ENCODE peak calls at places on chromosomes 1 and 21, in ten cellular contexts. One of them, this sample, is unnamed.

GRCh38 chr1:204074274-204075115 is 1.6 kb downstream of the SOX13 start:
- DNase-seq in cardiac muscle cell: peak; percentile 88
- DNase-seq in Caco-2: peak; percentile 75
- DNase-seq in iPS DF 6.9: no peak
- DNase-seq in small intestine: peak; percentile 85
- DNase-seq in A549: peak; percentile 58
- DNase-seq in psoas muscle: peak; percentile 87
- DNase-seq in hepatocyte: peak; percentile 81
- DNase-seq in OCI-LY7: no peak
- DNase-seq in stomach: peak; percentile 58
- DNase-seq in this sample: peak; percentile 76

GRCh38 chr1:59570524-59570923 is 244.2 kb upstream of the HOOK1 start:
- DNase-seq in hepatocyte: no peak
- DNase-seq in OCI-LY7: peak; percentile 14
- DNase-seq in A549: no peak
- DNase-seq in psoas muscle: no peak
- DNase-seq in stomach: no peak
- DNase-seq in small intestine: peak; percentile 39
- DNase-seq in cardiac muscle cell: peak; percentile 51
- DNase-seq in iPS DF 6.9: no peak
- DNase-seq in Caco-2: no peak
- DNase-seq in this sample: peak; percentile 16

GRCh38 chr1:172699111-172699510 is 40.2 kb downstream of the FASLG start:
- DNase-seq in iPS DF 6.9: no peak
- DNase-seq in Caco-2: no peak
- DNase-seq in small intestine: peak; percentile 67
- DNase-seq in A549: no peak
- DNase-seq in stomach: no peak
- DNase-seq in psoas muscle: no peak
- DNase-seq in OCI-LY7: no peak
- DNase-seq in cardiac muscle cell: peak; percentile 66
- DNase-seq in hepatocyte: no peak
- DNase-seq in this sample: no peak

GRCh38 chr1:31595836-31596736 is 19.8 kb downstream of the TINAGL1 start:
- DNase-seq in iPS DF 6.9: no peak
- DNase-seq in stomach: no peak
- DNase-seq in hepatocyte: no peak
- DNase-seq in Caco-2: no peak
- DNase-seq in A549: no peak
- DNase-seq in cardiac muscle cell: no peak
- DNase-seq in psoas muscle: no peak
- DNase-seq in small intestine: no peak
- DNase-seq in OCI-LY7: no peak
- DNase-seq in this sample: no peak

GRCh38 chr1:204356997-204357396 is 2.7 kb downstream of the PLEKHA6 start:
- DNase-seq in OCI-LY7: no peak
- DNase-seq in psoas muscle: no peak
- DNase-seq in A549: no peak
- DNase-seq in stomach: no peak
- DNase-seq in cardiac muscle cell: no peak
- DNase-seq in small intestine: no peak
- DNase-seq in iPS DF 6.9: no peak
- DNase-seq in Caco-2: no peak
- DNase-seq in hepatocyte: no peak
- DNase-seq in this sample: no peak

GRCh38 chr21:37574316-37574715 is 207.7 kb downstream of the DYRK1A start:
- DNase-seq in iPS DF 6.9: no peak
- DNase-seq in psoas muscle: no peak
- DNase-seq in cardiac muscle cell: no peak
- DNase-seq in hepatocyte: no peak
- DNase-seq in small intestine: no peak
- DNase-seq in A549: no peak
- DNase-seq in Caco-2: no peak
- DNase-seq in stomach: no peak
- DNase-seq in OCI-LY7: no peak
- DNase-seq in this sample: no peak

GRCh38 chr1:28915036-28915895 is 897 bp downstream of the EPB41 start:
- DNase-seq in A549: no peak
- DNase-seq in hepatocyte: peak; percentile 64
- DNase-seq in iPS DF 6.9: no peak
- DNase-seq in psoas muscle: no peak
- DNase-seq in OCI-LY7: peak; percentile 63
- DNase-seq in stomach: peak; percentile 37
- DNase-seq in Caco-2: peak; percentile 42
- DNase-seq in cardiac muscle cell: peak; percentile 52
- DNase-seq in small intestine: peak; percentile 51
- DNase-seq in this sample: peak; percentile 36

GRCh38 chr1:24318238-24318987 is 744 bp upstream of the GRHL3 start:
- DNase-seq in stomach: no peak
- DNase-seq in hepatocyte: peak; percentile 38
- DNase-seq in Caco-2: no peak
- DNase-seq in small intestine: no peak
- DNase-seq in iPS DF 6.9: no peak
- DNase-seq in cardiac muscle cell: peak; percentile 57
- DNase-seq in A549: no peak
- DNase-seq in OCI-LY7: no peak
- DNase-seq in psoas muscle: no peak
- DNase-seq in this sample: no peak

GRCh38 chr1:13816016-13816760 is 116.2 kb downstream of the PRDM2 start:
- DNase-seq in iPS DF 6.9: no peak
- DNase-seq in small intestine: no peak
- DNase-seq in A549: no peak
- DNase-seq in OCI-LY7: no peak
- DNase-seq in hepatocyte: no peak
- DNase-seq in stomach: peak; percentile 18
- DNase-seq in cardiac muscle cell: no peak
- DNase-seq in Caco-2: no peak
- DNase-seq in psoas muscle: no peak
- DNase-seq in this sample: peak; percentile 9

GRCh38 chr1:6438047-6438525 is 13.5 kb downstream of the ESPN start:
- DNase-seq in OCI-LY7: peak; percentile 68
- DNase-seq in Caco-2: peak; percentile 84
- DNase-seq in cardiac muscle cell: peak; percentile 59
- DNase-seq in psoas muscle: peak; percentile 71
- DNase-seq in hepatocyte: peak; percentile 82
- DNase-seq in stomach: peak; percentile 69
- DNase-seq in A549: peak; percentile 76
- DNase-seq in iPS DF 6.9: no peak
- DNase-seq in small intestine: peak; percentile 57
- DNase-seq in this sample: peak; percentile 65

GRCh38 chr1:67948155-67949075 is 102.0 kb downstream of the DIRAS3 start:
- DNase-seq in cardiac muscle cell: peak; percentile 70
- DNase-seq in hepatocyte: peak; percentile 37
- DNase-seq in Caco-2: no peak
- DNase-seq in stomach: no peak
- DNase-seq in psoas muscle: no peak
- DNase-seq in small intestine: no peak
- DNase-seq in A549: no peak
- DNase-seq in iPS DF 6.9: no peak
- DNase-seq in OCI-LY7: no peak
- DNase-seq in this sample: no peak

DNA sequence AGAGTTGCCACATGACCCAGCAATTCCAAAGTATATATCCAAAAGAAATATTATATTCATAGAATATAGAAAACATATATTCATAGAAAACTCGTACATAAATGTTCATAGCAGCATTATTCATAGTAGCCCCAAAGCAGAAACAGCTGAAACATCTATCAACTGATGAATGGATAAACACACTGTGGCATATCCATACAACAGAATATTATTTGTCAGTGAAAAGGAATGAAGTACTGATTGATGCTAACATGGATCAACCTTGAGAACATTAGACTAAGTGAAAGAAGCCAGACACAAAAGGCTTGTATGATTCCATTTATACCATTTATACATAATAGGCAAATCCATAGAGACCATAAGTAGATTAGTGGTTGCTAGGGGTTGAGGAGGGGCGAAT is 21.7 kb upstream of the MACF1 start:
- DNase-seq in Caco-2: no peak
- DNase-seq in iPS DF 6.9: no peak
- DNase-seq in A549: no peak
- DNase-seq in small intestine: no peak
- DNase-seq in hepatocyte: no peak
- DNase-seq in OCI-LY7: no peak
- DNase-seq in stomach: no peak
- DNase-seq in cardiac muscle cell: no peak
- DNase-seq in psoas muscle: no peak
- DNase-seq in this sample: no peak
- H3K4me1 ChIP-seq in Caco-2: peaks cover 38% of the 10 kb centered on the region
- H3K4me1 ChIP-seq in iPS DF 6.9: peaks cover 8% of the 10 kb centered on the region
- H3K4me1 ChIP-seq in A549: peaks cover 80% of the 10 kb centered on the region
- H3K4me1 ChIP-seq in small intestine: peaks cover 6% of the 10 kb centered on the region
- H3K4me1 ChIP-seq in hepatocyte: peaks cover 26% of the 10 kb centered on the region
- H3K4me1 ChIP-seq in OCI-LY7: peaks cover 25% of the 10 kb centered on the region
- H3K4me1 ChIP-seq in stomach: peaks cover 62% of the 10 kb centered on the region
- H3K4me1 ChIP-seq in cardiac muscle cell: peaks cover 29% of the 10 kb centered on the region
- H3K4me1 ChIP-seq in psoas muscle: peaks cover 52% of the 10 kb centered on the region
- H3K4me1 ChIP-seq in this sample: peaks cover 16% of the 10 kb centered on the region

GRCh38 chr21:26965091-26965566 is 1.8 kb downstream of the ADAMTS5 start:
- DNase-seq in A549: no peak
- DNase-seq in cardiac muscle cell: no peak
- DNase-seq in iPS DF 6.9: no peak
- DNase-seq in small intestine: no peak
- DNase-seq in stomach: no peak
- DNase-seq in OCI-LY7: no peak
- DNase-seq in Caco-2: no peak
- DNase-seq in psoas muscle: no peak
- DNase-seq in hepatocyte: no peak
- DNase-seq in this sample: no peak
- H3K4me3 ChIP-seq in A549: no peak overlapping the region
- H3K4me3 ChIP-seq in cardiac muscle cell: no peak overlapping the region
- H3K4me3 ChIP-seq in iPS DF 6.9: peak overlapping the region; percentile 48
- H3K4me3 ChIP-seq in small intestine: no peak overlapping the region
- H3K4me3 ChIP-seq in stomach: peak overlapping the region; percentile 60
- H3K4me3 ChIP-seq in OCI-LY7: no peak overlapping the region
- H3K4me3 ChIP-seq in Caco-2: no peak overlapping the region
- H3K4me3 ChIP-seq in psoas muscle: peak overlapping the region; percentile 74
- H3K4me3 ChIP-seq in hepatocyte: no peak overlapping the region
- H3K4me3 ChIP-seq in this sample: no peak overlapping the region

GRCh38 chr1:100714599-100714998 is 4.9 kb upstream of the VCAM1 start:
- DNase-seq in A549: no peak
- DNase-seq in iPS DF 6.9: no peak
- DNase-seq in hepatocyte: no peak
- DNase-seq in OCI-LY7: no peak
- DNase-seq in Caco-2: no peak
- DNase-seq in psoas muscle: no peak
- DNase-seq in cardiac muscle cell: no peak
- DNase-seq in stomach: no peak
- DNase-seq in small intestine: peak; percentile 28
- DNase-seq in this sample: no peak
- H3K4me1 ChIP-seq in A549: peaks cover 21% of the 10 kb centered on the region
- H3K4me1 ChIP-seq in iPS DF 6.9: no peaks in the 10 kb centered on the region
- H3K4me1 ChIP-seq in hepatocyte: peaks cover 6% of the 10 kb centered on the region
- H3K4me1 ChIP-seq in OCI-LY7: no peaks in the 10 kb centered on the region
- H3K4me1 ChIP-seq in Caco-2: peaks cover 4% of the 10 kb centered on the region
- H3K4me1 ChIP-seq in psoas muscle: no peaks in the 10 kb centered on the region
- H3K4me1 ChIP-seq in cardiac muscle cell: peaks cover 9% of the 10 kb centered on the region
- H3K4me1 ChIP-seq in stomach: peaks cover 12% of the 10 kb centered on the region
- H3K4me1 ChIP-seq in small intestine: no peaks in the 10 kb centered on the region
- H3K4me1 ChIP-seq in this sample: peaks cover 27% of the 10 kb centered on the region

GRCh38 chr1:50420283-50420682 is 3.0 kb downstream of the DMRTA2 start:
- DNase-seq in hepatocyte: no peak
- DNase-seq in A549: no peak
- DNase-seq in iPS DF 6.9: no peak
- DNase-seq in psoas muscle: no peak
- DNase-seq in cardiac muscle cell: no peak
- DNase-seq in Caco-2: no peak
- DNase-seq in stomach: no peak
- DNase-seq in OCI-LY7: no peak
- DNase-seq in small intestine: no peak
- DNase-seq in this sample: no peak
- H3K4me3 ChIP-seq in hepatocyte: no peak overlapping the region
- H3K4me3 ChIP-seq in A549: no peak overlapping the region
- H3K4me3 ChIP-seq in iPS DF 6.9: no peak overlapping the region
- H3K4me3 ChIP-seq in psoas muscle: no peak overlapping the region
- H3K4me3 ChIP-seq in cardiac muscle cell: no peak overlapping the region
- H3K4me3 ChIP-seq in Caco-2: no peak overlapping the region
- H3K4me3 ChIP-seq in stomach: no peak overlapping the region
- H3K4me3 ChIP-seq in OCI-LY7: no peak overlapping the region
- H3K4me3 ChIP-seq in small intestine: no peak overlapping the region
- H3K4me3 ChIP-seq in this sample: no peak overlapping the region

This sample was measured in adrenal gland.